ENCODE peak calls at places on chromosome 2, in seven cellular contexts. L, Y, U, X, T, R and N are unnamed samples. For H3K9me3 and H3K27me3, the result is how much of the 10 kb centered on the place peaks cover.

GRCh38 chr2:101305492-101306123 is 2.9 kb downstream of the RNF149 start:
- DNase-seq in L (peak), Y (no peak), U (no peak), X (peak), T (no peak), R (no peak), N (no peak)

GRCh38 chr2:128623776-128624424 is 305.2 kb upstream of the HS6ST1 start:
- DNase-seq in L (peak), Y (no peak), U (no peak), X (peak), T (no peak), R (no peak), N (peak)

GRCh38 chr2:86274918-86275275 is 62.5 kb downstream of the REEP1 start:
- DNase-seq in L (no peak), Y (peak), U (no peak), X (no peak), T (peak), R (no peak), N (peak)

GRCh38 chr2:33214857-33215256 is 261.6 kb upstream of the RASGRP3 start:
- DNase-seq in L (no peak), Y (no peak), U (no peak), X (no peak), T (no peak), R (no peak), N (no peak)

GRCh38 chr2:190084704-190085103 is 22.2 kb upstream of the MSTN start:
- DNase-seq in L (no peak), Y (no peak), U (no peak), X (no peak), T (no peak), R (no peak), N (no peak)

GRCh38 chr2:178482437-178482836 is 2.2 kb downstream of the PLEKHA3 start:
- DNase-seq in L (no peak), Y (no peak), U (no peak), X (no peak), T (no peak), R (no peak), N (no peak)

GRCh38 chr2:223221120-223221859 is 169.3 kb downstream of the KCNE4 start:
- DNase-seq in L (no peak), Y (no peak), U (no peak), X (no peak), T (no peak), R (no peak), N (no peak)

GRCh38 chr2:157182834-157183396 is 74.6 kb upstream of the GALNT5 start:
- DNase-seq in L (peak), Y (no peak), U (no peak), X (peak), T (no peak), R (no peak), N (no peak)

GRCh38 chr2:17317439-17317976 is 200.7 kb downstream of the RAD51AP2 start:
- DNase-seq in L (no peak), Y (no peak), U (no peak), X (no peak), T (peak), R (no peak), N (no peak)

GRCh38 chr2:120465012-120465700 is 119.2 kb downstream of the INHBB start:
- DNase-seq in L (no peak), Y (no peak), U (no peak), X (no peak), T (no peak), R (no peak), N (no peak)

GRCh38 chr2:64946737-64947090 is 42.5 kb upstream of the SLC1A4 start:
- DNase-seq in L (no peak), Y (no peak), U (no peak), X (no peak), T (no peak), R (no peak), N (no peak)

GRCh38 chr2:156338578-156338977 is 6.1 kb upstream of the NR4A2 start:
- DNase-seq in L (no peak), Y (no peak), U (no peak), X (no peak), T (no peak), R (no peak), N (no peak)

GRCh38 chr2:26597197-26597596 is 44.0 kb downstream of the CIB4 start:
- DNase-seq in L (no peak), Y (no peak), U (no peak), X (peak), T (no peak), R (no peak), N (no peak)

GRCh38 chr2:101679037-101679726 is 18.3 kb upstream of the MAP4K4 start:
- DNase-seq in L (no peak), Y (no peak), U (no peak), X (peak), T (no peak), R (no peak), N (no peak)

GRCh38 chr2:1927896-1928568 is 183.7 kb upstream of the PXDN start:
- DNase-seq in L (no peak), Y (no peak), U (no peak), X (no peak), T (peak), R (no peak), N (no peak)

GRCh38 chr2:129880971-129881370 is 98.5 kb upstream of the RAB6C start:
- DNase-seq in L (no peak), Y (no peak), U (no peak), X (no peak), T (no peak), R (no peak), N (no peak)

GRCh38 chr2:10399358-10399757 is 48.8 kb downstream of the ODC1 start:
- DNase-seq in L (no peak), Y (no peak), U (no peak), X (no peak), T (no peak), R (no peak), N (no peak)

GRCh38 chr2:55649211-55649610 is 31.8 kb upstream of the PPP4R3B start:
- DNase-seq in L (no peak), Y (no peak), U (no peak), X (no peak), T (no peak), R (no peak), N (no peak)

GRCh38 chr2:160294339-160294803 is 94.3 kb upstream of the ITGB6 start:
- DNase-seq in L (no peak), Y (peak), U (peak), X (peak), T (peak), R (no peak), N (no peak)

GRCh38 chr2:238706163-238706562 is 141.7 kb upstream of the TWIST2 start:
- DNase-seq in L (no peak), Y (peak), U (no peak), X (no peak), T (no peak), R (no peak), N (no peak)

GRCh38 chr2:62283147-62283546 is 87.2 kb downstream of the B3GNT2 start:
- DNase-seq in L (no peak), Y (no peak), U (no peak), X (no peak), T (no peak), R (no peak), N (no peak)

GRCh38 chr2:62281661-62282060 is 85.7 kb downstream of the B3GNT2 start:
- DNase-seq in L (no peak), Y (no peak), U (no peak), X (no peak), T (peak), R (no peak), N (no peak)

DNA sequence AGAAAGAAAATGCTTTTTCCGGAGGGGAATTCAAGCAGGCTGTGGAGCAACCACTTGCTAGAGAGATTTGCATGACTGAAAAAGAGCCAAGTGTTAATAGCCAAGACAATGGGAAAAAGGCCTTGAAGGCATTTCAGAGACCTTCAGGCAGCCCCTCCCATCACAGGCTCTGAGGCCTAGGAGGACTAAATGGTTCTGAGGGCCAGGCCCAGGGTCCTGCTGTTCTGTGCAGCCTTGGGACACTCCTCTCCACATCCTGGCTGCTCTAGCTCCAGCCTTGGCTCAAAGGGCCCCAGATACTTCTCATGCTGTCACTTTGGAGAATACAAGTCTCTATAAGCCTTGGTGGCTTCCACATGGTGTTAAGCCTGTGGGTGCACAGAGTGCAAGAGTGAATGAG is 81.8 kb downstream of the B3GNT2 start:
- DNase-seq in L (no peak), Y (no peak), U (no peak), X (no peak), T (no peak), R (no peak), N (no peak)
- H3K9me3 ChIP-seq in L (under half), Y (under half), U (under half), X (under half), T (under half), R (under half), N (under half)

DNA sequence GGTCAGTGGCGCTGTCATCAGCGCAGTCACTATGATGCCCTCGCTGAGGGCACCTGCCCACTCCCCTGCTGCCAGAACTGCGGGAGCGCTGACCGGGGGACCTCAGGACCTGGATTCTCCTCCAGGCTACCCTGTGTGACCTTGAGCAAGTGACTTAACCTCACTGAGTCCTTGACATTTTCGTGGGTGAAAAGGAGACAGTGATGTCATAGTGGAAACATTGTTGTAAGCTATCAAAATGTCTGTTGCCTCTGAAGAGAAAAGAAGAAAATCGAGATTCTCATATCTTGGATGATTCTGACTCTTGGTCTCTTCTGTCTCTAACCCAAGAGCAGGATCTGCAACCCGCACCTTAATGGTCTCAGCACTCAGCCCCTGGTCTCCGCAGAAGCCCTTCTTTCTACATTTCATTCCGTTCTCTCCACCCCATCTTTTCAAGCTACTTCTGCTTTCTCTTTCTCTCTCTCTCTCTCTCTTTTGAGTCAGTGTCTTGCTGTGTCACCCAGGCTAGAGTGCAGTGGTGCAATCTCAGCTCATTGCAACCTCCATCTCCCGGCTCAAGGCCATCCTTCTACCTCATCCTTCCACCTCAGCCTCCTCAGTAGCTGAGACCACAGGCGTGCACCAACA is 987 bp upstream of the TUBA4A start:
- DNase-seq in L (no peak), Y (no peak), U (no peak), X (no peak), T (no peak), R (no peak), N (no peak)
- H3K27me3 ChIP-seq in L (under half), Y (under half), U (under half), X (under half), T (under half), R (under half), N (under half)

GRCh38 chr2:241036964-241037421 is 38.6 kb downstream of the SNED1 start:
- DNase-seq in L (no peak), Y (peak), U (no peak), X (no peak), T (peak), R (no peak), N (no peak)

GRCh38 chr2:241035142-241035817 is 36.9 kb downstream of the SNED1 start:
- DNase-seq in L (no peak), Y (peak), U (no peak), X (no peak), T (no peak), R (no peak), N (no peak)

GRCh38 chr2:241035818-241036396 is 37.5 kb downstream of the SNED1 start:
- DNase-seq in L (no peak), Y (no peak), U (no peak), X (no peak), T (no peak), R (no peak), N (no peak)

GRCh38 chr2:241037498-241037897 is 39.1 kb downstream of the SNED1 start:
- DNase-seq in L (no peak), Y (no peak), U (no peak), X (no peak), T (no peak), R (no peak), N (no peak)

GRCh38 chr2:241036397-241036963 is 38.1 kb downstream of the SNED1 start:
- DNase-seq in L (peak), Y (peak), U (no peak), X (peak), T (peak), R (no peak), N (no peak)
- H3K4me3 ChIP-seq in L (peak), Y (peak), U (no peak), X (peak), T (no peak), R (no peak), N (no peak)

GRCh38 chr2:123500988-123501387 is 524.1 kb upstream of the CNTNAP5 start:
- DNase-seq in L (no peak), Y (no peak), U (no peak), X (peak), T (no peak), R (no peak), N (no peak)

GRCh38 chr2:123493687-123494086 is 531.4 kb upstream of the CNTNAP5 start:
- DNase-seq in L (no peak), Y (no peak), U (no peak), X (no peak), T (no peak), R (no peak), N (no peak)

GRCh38 chr2:123500346-123500745 is 524.7 kb upstream of the CNTNAP5 start:
- DNase-seq in L (no peak), Y (no peak), U (no peak), X (peak), T (no peak), R (no peak), N (no peak)

DNA sequence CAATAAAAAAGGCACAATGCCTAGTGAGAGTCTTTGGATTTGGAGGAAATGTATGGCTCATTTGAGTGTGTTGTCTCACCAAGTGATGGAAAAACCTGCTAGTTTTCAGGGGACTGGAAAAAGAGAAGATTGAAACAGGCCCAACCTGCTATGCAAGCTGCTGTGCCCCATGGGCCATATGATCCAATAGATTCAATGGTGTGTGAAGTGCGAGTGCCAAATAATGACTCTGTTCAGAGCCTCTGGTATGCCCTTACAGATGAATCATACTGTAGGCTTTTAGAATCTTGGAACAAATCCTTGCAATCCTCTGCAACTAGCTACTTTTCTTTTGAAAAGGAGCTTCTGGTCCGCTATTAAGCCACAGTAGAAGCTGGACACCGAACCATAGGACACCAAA is 529.8 kb upstream of the CNTNAP5 start:
- DNase-seq in L (no peak), Y (no peak), U (no peak), X (peak), T (no peak), R (no peak), N (no peak)
- H3K9me3 ChIP-seq in L (under half), Y (under half), U (under half), X (under half), T (under half), R (under half), N (under half)